ENCODE peak calls at places on chromosomes 16 and 17, in ten cellular contexts. C is Peyer's patch; Y is stimulated activated CD4-positive, alpha-beta T cell treated with anti-CD3 and anti-CD28 coated beads, TNF-alpha, amount 100 ng/mL, for 48 hours; G is lung; F is anterior cingulate cortex; Q is NCI-H1048; J is NCI-H1092 treated with DMSO at 0.1 percent for 48 hours; H is neuronal stem cell; B is amygdala; S is HT1080. N is an unnamed sample.

GRCh38 chr16:73145166-73145565 is 97.2 kb upstream of the ZFHX3 start:
- DNase-seq in C (no peak), Y (no peak), G (no peak), F (no peak), Q (no peak), J (no peak), H (no peak), B (no peak), S (no peak), N (no peak)

GRCh38 chr17:74318391-74318790 is 7.6 kb upstream of the KIF19 start:
- DNase-seq in C (no peak), Y (no peak), G (no peak), F (no peak), Q (no peak), J (no peak), H (no peak), B (no peak), S (no peak), N (no peak)

GRCh38 chr17:35947156-35947585 is 3.7 kb upstream of the LYZL6 start:
- DNase-seq in C (peak; percentile 65), Y (peak; percentile 16), G (peak; percentile 33), F (no peak), Q (no peak), J (peak; percentile 49), H (peak; percentile 41), B (no peak), S (peak; percentile 62), N (peak; percentile 51)

GRCh38 chr16:68227850-68228553 is 7.9 kb downstream of the ESRP2 start:
- DNase-seq in C (no peak), Y (no peak), G (no peak), F (no peak), Q (no peak), J (no peak), H (no peak), B (no peak), S (no peak), N (peak; percentile 22)

GRCh38 chr16:65308506-65308905 is 186.6 kb upstream of the CDH11 start:
- DNase-seq in C (no peak), Y (no peak), G (no peak), F (no peak), Q (no peak), J (no peak), H (no peak), B (no peak), S (no peak), N (no peak)

GRCh38 chr16:8146613-8147012 is 443.7 kb downstream of the TMEM114 start:
- DNase-seq in C (no peak), Y (no peak), G (no peak), F (no peak), Q (no peak), J (no peak), H (no peak), B (no peak), S (no peak), N (no peak)

GRCh38 chr17:79831367-79832210 is 7.7 kb downstream of the CBX4 start:
- DNase-seq in C (no peak), Y (no peak), G (peak; percentile 75), F (peak; percentile 75), Q (no peak), J (peak; percentile 18), H (no peak), B (peak; percentile 71), S (no peak), N (no peak)

GRCh38 chr16:75378616-75379015 is 54.7 kb downstream of the CFDP1 start:
- DNase-seq in C (no peak), Y (no peak), G (no peak), F (no peak), Q (no peak), J (no peak), H (no peak), B (no peak), S (no peak), N (no peak)

GRCh38 chr16:1712791-1713261 is 6.8 kb downstream of the MAPK8IP3 start:
- DNase-seq in C (no peak), Y (no peak), G (no peak), F (no peak), Q (no peak), J (no peak), H (no peak), B (no peak), S (no peak), N (no peak)

GRCh38 chr16:85750827-85751641 is at the start of gene C16orf74:
- DNase-seq in C (peak; percentile 67), Y (no peak), G (no peak), F (no peak), Q (no peak), J (no peak), H (no peak), B (no peak), S (peak; percentile 74), N (peak; percentile 55)

GRCh38 chr16:84560269-84560668 is 55.8 kb upstream of the MEAK7 start:
- DNase-seq in C (no peak), Y (no peak), G (no peak), F (no peak), Q (no peak), J (no peak), H (no peak), B (no peak), S (no peak), N (no peak)

GRCh38 chr17:82083009-82083408 is 15.0 kb downstream of the FASN start:
- DNase-seq in C (no peak), Y (no peak), G (no peak), F (no peak), Q (no peak), J (no peak), H (no peak), B (no peak), S (no peak), N (no peak)

GRCh38 chr17:19383681-19384470 is 3.1 kb downstream of the MFAP4 start:
- DNase-seq in C (no peak), Y (no peak), G (no peak), F (no peak), Q (no peak), J (no peak), H (no peak), B (no peak), S (no peak), N (no peak)

GRCh38 chr16:67404740-67405226 is 11.5 kb upstream of the TPPP3 start:
- DNase-seq in C (peak; percentile 63), Y (no peak), G (peak; percentile 88), F (no peak), Q (no peak), J (no peak), H (no peak), B (no peak), S (no peak), N (no peak)

GRCh38 chr17:18158022-18158600 is 25.5 kb upstream of the ALKBH5 start:
- DNase-seq in C (peak; percentile 97), Y (peak; percentile 100), G (peak; percentile 97), F (peak; percentile 19), Q (peak; percentile 60), J (no peak), H (peak; percentile 63), B (peak; percentile 15), S (no peak), N (peak; percentile 95)

GRCh38 chr16:13864689-13865088 is 55.3 kb upstream of the ERCC4 start:
- DNase-seq in C (no peak), Y (no peak), G (no peak), F (no peak), Q (no peak), J (no peak), H (no peak), B (no peak), S (peak; percentile 16), N (no peak)

GRCh38 chr16:12231666-12232065 is 255.1 kb downstream of the SNX29 start:
- DNase-seq in C (no peak), Y (no peak), G (no peak), F (no peak), Q (no peak), J (no peak), H (no peak), B (no peak), S (peak; percentile 76), N (no peak)

GRCh38 chr16:2842340-2843000 is 12.4 kb downstream of the ZG16B start:
- DNase-seq in C (peak; percentile 54), Y (peak; percentile 91), G (peak; percentile 61), F (no peak), Q (no peak), J (no peak), H (no peak), B (no peak), S (no peak), N (peak; percentile 81)

GRCh38 chr16:9096416-9096952 is 5.0 kb downstream of the HAPSTR1 start:
- DNase-seq in C (no peak), Y (no peak), G (peak; percentile 11), F (no peak), Q (no peak), J (no peak), H (no peak), B (no peak), S (no peak), N (no peak)

GRCh38 chr17:71325886-71326285 is 794.9 kb upstream of the SOX9 start:
- DNase-seq in C (no peak), Y (no peak), G (no peak), F (no peak), Q (no peak), J (no peak), H (no peak), B (no peak), S (no peak), N (no peak)

GRCh38 chr16:67986949-67987348 is 6.7 kb upstream of the DPEP3 start:
- DNase-seq in C (no peak), Y (no peak), G (no peak), F (no peak), Q (no peak), J (no peak), H (no peak), B (no peak), S (no peak), N (no peak)

GRCh38 chr17:19744922-19745757 is 3.0 kb downstream of the ALDH3A1 start:
- DNase-seq in C (peak; percentile 95), Y (peak; percentile 84), G (peak; percentile 89), F (peak; percentile 74), Q (no peak), J (peak; percentile 70), H (peak; percentile 89), B (peak; percentile 77), S (no peak), N (peak; percentile 95)

GRCh38 chr17:29722411-29723198 is 99.9 kb upstream of the CORO6 start:
- DNase-seq in C (no peak), Y (no peak), G (peak; percentile 56), F (no peak), Q (no peak), J (no peak), H (no peak), B (no peak), S (no peak), N (no peak)

GRCh38 chr16:30053376-30054015 is 12.1 kb upstream of the ALDOA start:
- DNase-seq in C (no peak), Y (no peak), G (no peak), F (no peak), Q (no peak), J (no peak), H (no peak), B (no peak), S (no peak), N (no peak)

GRCh38 chr16:85859818-85860125 is 39.2 kb upstream of the IRF8 start:
- DNase-seq in C (no peak), Y (no peak), G (no peak), F (no peak), Q (no peak), J (no peak), H (no peak), B (no peak), S (no peak), N (no peak)

GRCh38 chr16:19184823-19185509 is 16.9 kb downstream of the SYT17 start:
- DNase-seq in C (no peak), Y (no peak), G (no peak), F (no peak), Q (no peak), J (no peak), H (no peak), B (no peak), S (no peak), N (no peak)

GRCh38 chr17:34245496-34245895 is 9.6 kb upstream of the CCL2 start:
- DNase-seq in C (no peak), Y (no peak), G (no peak), F (no peak), Q (no peak), J (no peak), H (no peak), B (no peak), S (no peak), N (no peak)

GRCh38 chr16:68452176-68452575 is 3.9 kb upstream of the SMPD3 start:
- DNase-seq in C (no peak), Y (no peak), G (no peak), F (no peak), Q (no peak), J (no peak), H (no peak), B (no peak), S (no peak), N (no peak)

N was measured in activated naive CD8-positive, alpha-beta T cell treated with anti-CD3 and anti-CD28 coated beads, Interleukin-2, amount 10 ng/mL, durations not matched to agents 7 days and 5 days.